ENCODE peak calls at places on chromosomes 1 and 21, in five cellular contexts. E is posterior cingulate gyrus; Z is pancreas; C is stimulated activated CD4-positive, alpha-beta T cell treated with anti-CD3 and anti-CD28 coated beads, Interleukin-1b, Interleukin-23, amount 100 ng/mL, for 1 hour; A is cardiac muscle cell. I is an unnamed sample.

GRCh38 chr1:27663735-27664119 is 8.3 kb downstream of the IFI6 start:
- DNase-seq in E (no peak), Z (no peak), C (no peak), A (no peak), I (no peak)

GRCh38 chr1:30404341-30404740 is 319.0 kb downstream of the MATN1 start:
- DNase-seq in E (no peak), Z (no peak), C (no peak), A (no peak), I (no peak)

GRCh38 chr1:226429868-226430715 is 22.2 kb upstream of the PARP1 start:
- DNase-seq in E (no peak), Z (no peak), C (no peak), A (no peak), I (no peak)

GRCh38 chr1:67044631-67045270 is 9.2 kb downstream of the SLC35D1 start:
- DNase-seq in E (no peak), Z (no peak), C (no peak), A (no peak), I (no peak)

GRCh38 chr1:158200509-158200908 is 19.8 kb downstream of the CD1D start:
- DNase-seq in E (no peak), Z (no peak), C (no peak), A (no peak), I (no peak)

GRCh38 chr1:198346178-198346577 is 189.4 kb downstream of the NEK7 start:
- DNase-seq in E (no peak), Z (no peak), C (no peak), A (no peak), I (no peak)

GRCh38 chr1:144551107-144551542 is 41.6 kb upstream of the PPIAL4F start:
- DNase-seq in E (no peak), Z (peak; percentile 28), C (no peak), A (no peak), I (no peak)

GRCh38 chr1:6703016-6703415 is 1.4 kb upstream of the DNAJC11 start:
- DNase-seq in E (no peak), Z (no peak), C (no peak), A (no peak), I (no peak)

GRCh38 chr21:45073301-45074047 is 906 bp upstream of the ADARB1 start:
- DNase-seq in E (no peak), Z (peak; percentile 84), C (no peak), A (peak; percentile 59), I (no peak)

GRCh38 chr21:41684381-41685245 is 82.2 kb downstream of the RIPK4 start:
- DNase-seq in E (peak; percentile 35), Z (no peak), C (no peak), A (no peak), I (no peak)

GRCh38 chr1:168498159-168498609 is 45.6 kb downstream of the XCL2 start:
- DNase-seq in E (no peak), Z (no peak), C (no peak), A (peak; percentile 95), I (no peak)

GRCh38 chr1:208208132-208208487 is 36.1 kb downstream of the PLXNA2 start:
- DNase-seq in E (no peak), Z (no peak), C (no peak), A (no peak), I (no peak)

GRCh38 chr1:12634696-12635202 is 9.1 kb upstream of the AADACL4 start:
- DNase-seq in E (no peak), Z (no peak), C (no peak), A (no peak), I (no peak)

GRCh38 chr1:29236743-29236992 is 346 bp downstream of the PTPRU start:
- DNase-seq in E (no peak), Z (no peak), C (no peak), A (no peak), I (no peak)

GRCh38 chr1:206860165-206860564 is 5.3 kb upstream of the IL20 start:
- DNase-seq in E (no peak), Z (no peak), C (no peak), A (no peak), I (no peak)

GRCh38 chr1:185570962-185571361 is 163.2 kb upstream of the HMCN1 start:
- DNase-seq in E (no peak), Z (no peak), C (no peak), A (no peak), I (no peak)

GRCh38 chr1:51705035-51705434 is 88.1 kb downstream of the OSBPL9 start:
- DNase-seq in E (no peak), Z (no peak), C (no peak), A (no peak), I (no peak)

GRCh38 chr21:33403128-33403785 is at the start of gene IFNGR2:
- DNase-seq in E (no peak), Z (peak; percentile 71), C (no peak), A (peak; percentile 71), I (peak; percentile 51)

GRCh38 chr1:110425611-110426152 is 18.2 kb upstream of the LAMTOR5 start:
- DNase-seq in E (peak; percentile 75), Z (peak; percentile 57), C (no peak), A (no peak), I (no peak)

GRCh38 chr1:118788372-118788955 is 199.7 kb downstream of the TBX15 start:
- DNase-seq in E (no peak), Z (peak; percentile 11), C (no peak), A (no peak), I (no peak)

GRCh38 chr1:30919025-30919881 is 10.7 kb upstream of the SDC3 start:
- DNase-seq in E (no peak), Z (no peak), C (no peak), A (peak; percentile 26), I (no peak)

GRCh38 chr1:59737638-59738037 is 77.1 kb upstream of the HOOK1 start:
- DNase-seq in E (no peak), Z (no peak), C (no peak), A (no peak), I (no peak)

GRCh38 chr1:180343931-180344406 is 113.9 kb downstream of the LHX4 start:
- DNase-seq in E (no peak), Z (no peak), C (no peak), A (peak; percentile 65), I (no peak)

GRCh38 chr1:16960560-16961296 is 19.7 kb downstream of the MFAP2 start:
- DNase-seq in E (peak; percentile 95), Z (peak; percentile 99), C (peak; percentile 46), A (peak; percentile 82), I (peak; percentile 47)

GRCh38 chr1:81699234-81699633 is 101.5 kb upstream of the ADGRL2 start:
- DNase-seq in E (no peak), Z (no peak), C (no peak), A (no peak), I (no peak)

GRCh38 chr1:155989992-155990325 is 11.6 kb upstream of the ARHGEF2 start:
- DNase-seq in E (no peak), Z (peak; percentile 8), C (no peak), A (no peak), I (no peak)

GRCh38 chr1:215888159-215888558 is 321.1 kb downstream of the KCTD3 start:
- DNase-seq in E (no peak), Z (no peak), C (no peak), A (no peak), I (no peak)

GRCh38 chr1:224192082-224192786 is 9.2 kb downstream of the DEGS1 start:
- DNase-seq in E (no peak), Z (no peak), C (no peak), A (no peak), I (no peak)

GRCh38 chr1:212179394-212180076 is 105.7 kb upstream of the PPP2R5A start:
- DNase-seq in E (no peak), Z (no peak), C (no peak), A (no peak), I (no peak)

GRCh38 chr1:206463911-206464310 is 6.4 kb upstream of the IKBKE start:
- DNase-seq in E (no peak), Z (no peak), C (no peak), A (no peak), I (no peak)

GRCh38 chr1:150234647-150235435 is 1.1 kb downstream of the ANP32E start:
- DNase-seq in E (peak; percentile 92), Z (peak; percentile 85), C (peak; percentile 84), A (peak; percentile 73), I (peak; percentile 62)

GRCh38 chr21:42193131-42193671 is 25.7 kb upstream of the ABCG1 start:
- DNase-seq in E (no peak), Z (no peak), C (peak; percentile 37), A (no peak), I (no peak)

GRCh38 chr1:112268408-112268807 is 127.6 kb upstream of the CTTNBP2NL start:
- DNase-seq in E (no peak), Z (no peak), C (no peak), A (no peak), I (no peak)

GRCh38 chr1:19312782-19313635 is 883 bp downstream of the SLC66A1 start:
- DNase-seq in E (no peak), Z (no peak), C (no peak), A (no peak), I (no peak)

GRCh38 chr1:99566290-99567021 is 79.5 kb upstream of the PALMD start:
- DNase-seq in E (no peak), Z (no peak), C (no peak), A (no peak), I (no peak)